ENCODE peak calls at places on chromosomes 12 and 14, in eight cellular contexts. D, B, X, U, Z, N, Y and E are unnamed samples.

GRCh38 chr12:6338955-6339761 is 2.7 kb downstream of the TNFRSF1A start:
- DNase-seq in D (no peak), B (no peak), X (no peak), U (no peak), Z (no peak), N (no peak), Y (no peak), E (no peak)

GRCh38 chr12:122048156-122048555 is 26.5 kb downstream of the BCL7A start:
- DNase-seq in D (no peak), B (no peak), X (no peak), U (no peak), Z (no peak), N (peak), Y (no peak), E (no peak)

GRCh38 chr14:36129181-36129580 is 47.3 kb downstream of the PTCSC3 start:
- DNase-seq in D (no peak), B (no peak), X (no peak), U (no peak), Z (peak), N (peak), Y (no peak), E (no peak)

GRCh38 chr14:64721899-64722298 is 17.7 kb downstream of the PLEKHG3 start:
- DNase-seq in D (no peak), B (no peak), X (no peak), U (no peak), Z (no peak), N (no peak), Y (no peak), E (no peak)

GRCh38 chr14:26204954-26205479 is 392.8 kb downstream of the NOVA1 start:
- DNase-seq in D (peak), B (no peak), X (no peak), U (no peak), Z (no peak), N (no peak), Y (peak), E (no peak)

GRCh38 chr14:72692678-72693077 is 201.2 kb downstream of the DPF3 start:
- DNase-seq in D (no peak), B (no peak), X (no peak), U (no peak), Z (no peak), N (no peak), Y (no peak), E (peak)

GRCh38 chr12:6275609-6276246 is 34.8 kb upstream of the PLEKHG6 start:
- DNase-seq in D (no peak), B (no peak), X (no peak), U (no peak), Z (no peak), N (no peak), Y (no peak), E (no peak)

GRCh38 chr14:37051680-37052079 is 120.7 kb downstream of the SLC25A21 start:
- DNase-seq in D (no peak), B (no peak), X (no peak), U (no peak), Z (no peak), N (no peak), Y (no peak), E (no peak)

GRCh38 chr14:80776186-80776585 is 165.4 kb downstream of the CEP128 start:
- DNase-seq in D (no peak), B (no peak), X (no peak), U (no peak), Z (no peak), N (no peak), Y (no peak), E (no peak)

GRCh38 chr12:19669793-19670192 is 230.5 kb downstream of the AEBP2 start:
- DNase-seq in D (no peak), B (no peak), X (no peak), U (no peak), Z (no peak), N (no peak), Y (no peak), E (no peak)

GRCh38 chr14:76245097-76245496 is 93.4 kb downstream of the GPATCH2L start:
- DNase-seq in D (no peak), B (no peak), X (no peak), U (no peak), Z (no peak), N (peak), Y (no peak), E (no peak)

GRCh38 chr12:43396671-43397070 is 155.3 kb downstream of the ADAMTS20 start:
- DNase-seq in D (no peak), B (no peak), X (no peak), U (no peak), Z (no peak), N (no peak), Y (no peak), E (no peak)

GRCh38 chr12:5073054-5073453 is 29.4 kb downstream of the KCNA5 start:
- DNase-seq in D (no peak), B (no peak), X (no peak), U (no peak), Z (no peak), N (no peak), Y (no peak), E (no peak)

GRCh38 chr12:22299294-22299912 is 35.1 kb downstream of the ST8SIA1 start:
- DNase-seq in D (no peak), B (no peak), X (no peak), U (no peak), Z (no peak), N (no peak), Y (no peak), E (peak)

GRCh38 chr12:94282675-94283074 is 134.3 kb downstream of the PLXNC1 start:
- DNase-seq in D (no peak), B (no peak), X (no peak), U (peak), Z (no peak), N (no peak), Y (peak), E (no peak)

GRCh38 chr14:28759056-28759657 is 7.4 kb upstream of the FOXG1 start:
- DNase-seq in D (no peak), B (no peak), X (no peak), U (no peak), Z (no peak), N (no peak), Y (no peak), E (no peak)

GRCh38 chr14:105883066-105884005 is 357.0 kb downstream of the TMEM121 start:
- DNase-seq in D (no peak), B (no peak), X (no peak), U (no peak), Z (no peak), N (no peak), Y (peak), E (no peak)

GRCh38 chr12:100988278-100988625 is 193.7 kb downstream of the ANO4 start:
- DNase-seq in D (no peak), B (no peak), X (no peak), U (no peak), Z (no peak), N (no peak), Y (no peak), E (no peak)

GRCh38 chr12:94192506-94192905 is 44.1 kb downstream of the PLXNC1 start:
- DNase-seq in D (no peak), B (no peak), X (no peak), U (no peak), Z (no peak), N (no peak), Y (no peak), E (no peak)

GRCh38 chr12:105226219-105226618 is 9.8 kb downstream of the APPL2 start:
- DNase-seq in D (no peak), B (no peak), X (peak), U (no peak), Z (peak), N (peak), Y (peak), E (peak)

GRCh38 chr14:105139212-105139825 is 29.3 kb downstream of the JAG2 start:
- DNase-seq in D (no peak), B (no peak), X (no peak), U (no peak), Z (no peak), N (no peak), Y (no peak), E (no peak)

GRCh38 chr12:77667101-77667500 is 163.6 kb upstream of the NAV3 start:
- DNase-seq in D (no peak), B (no peak), X (no peak), U (no peak), Z (peak), N (peak), Y (no peak), E (no peak)

GRCh38 chr12:46549527-46550265 is 177.1 kb upstream of the SLC38A2 start:
- DNase-seq in D (no peak), B (no peak), X (no peak), U (peak), Z (peak), N (peak), Y (no peak), E (peak)

GRCh38 chr14:72017290-72017689 is 85.1 kb downstream of the RGS6 start:
- DNase-seq in D (no peak), B (no peak), X (no peak), U (no peak), Z (no peak), N (no peak), Y (no peak), E (no peak)

GRCh38 chr12:63294327-63294632 is 143.3 kb upstream of the AVPR1A start:
- DNase-seq in D (no peak), B (peak), X (peak), U (no peak), Z (peak), N (peak), Y (no peak), E (no peak)

GRCh38 chr14:72892103-72892878 is 1.6 kb downstream of the DPF3 start:
- DNase-seq in D (no peak), B (no peak), X (no peak), U (peak), Z (peak), N (peak), Y (no peak), E (no peak)

GRCh38 chr12:59734371-59734770 is 138.5 kb downstream of the SLC16A7 start:
- DNase-seq in D (no peak), B (no peak), X (no peak), U (no peak), Z (no peak), N (no peak), Y (no peak), E (no peak)

GRCh38 chr12:115312901-115313300 is 628.9 kb upstream of the TBX3 start:
- DNase-seq in D (no peak), B (no peak), X (no peak), U (no peak), Z (no peak), N (no peak), Y (no peak), E (no peak)

GRCh38 chr12:105538880-105539279 is 208.4 kb downstream of the C12orf75 start:
- DNase-seq in D (no peak), B (no peak), X (no peak), U (no peak), Z (no peak), N (peak), Y (no peak), E (no peak)

GRCh38 chr12:71994715-71995114 is 56.1 kb downstream of the TPH2 start:
- DNase-seq in D (no peak), B (no peak), X (no peak), U (no peak), Z (no peak), N (no peak), Y (no peak), E (no peak)

GRCh38 chr14:63672417-63673180 is 30.9 kb upstream of the WDR89 start:
- DNase-seq in D (no peak), B (no peak), X (no peak), U (no peak), Z (no peak), N (peak), Y (no peak), E (no peak)

GRCh38 chr14:75961662-75962061 is 20.1 kb downstream of the TGFB3 start:
- DNase-seq in D (no peak), B (no peak), X (no peak), U (no peak), Z (no peak), N (no peak), Y (no peak), E (no peak)

GRCh38 chr12:63844391-63845341 is at the start of gene SRGAP1:
- DNase-seq in D (peak), B (no peak), X (peak), U (peak), Z (peak), N (peak), Y (peak), E (no peak)

GRCh38 chr14:103561381-103562134 is 899 bp downstream of the BAG5 start:
- DNase-seq in D (no peak), B (no peak), X (peak), U (peak), Z (peak), N (peak), Y (no peak), E (peak)

GRCh38 chr14:92759679-92760523 is 11.5 kb upstream of the LGMN start:
- DNase-seq in D (no peak), B (no peak), X (no peak), U (no peak), Z (no peak), N (no peak), Y (no peak), E (no peak)

GRCh38 chr12:47987411-47988072 is 16.7 kb downstream of the COL2A1 start:
- DNase-seq in D (no peak), B (no peak), X (no peak), U (no peak), Z (no peak), N (no peak), Y (no peak), E (no peak)

GRCh38 chr12:131112016-131112415 is 158.3 kb downstream of the ADGRD1 start:
- DNase-seq in D (no peak), B (no peak), X (no peak), U (no peak), Z (no peak), N (no peak), Y (no peak), E (peak)

GRCh38 chr14:62206456-62206855 is 444.2 kb downstream of the SNAPC1 start:
- DNase-seq in D (no peak), B (no peak), X (no peak), U (no peak), Z (peak), N (no peak), Y (no peak), E (no peak)